ENCODE peak calls at places on chromosomes 7 and 10, in seven cellular contexts. One of them, this sample, is unnamed.
A peak's percentile ranks its signal among the peaks of the same experiment; 100 is the strongest.

GRCh38 chr10:104344219-104344618 is 6.0 kb upstream of the ITPRIP start:
- DNase-seq in T-cell: no peak
- DNase-seq in dorsolateral prefrontal cortex: no peak
- DNase-seq in brain microvascular endothelial cell: no peak
- DNase-seq in activated T-helper 2 cell treated with anti-CD3 and anti-CD28 coated beads, Interferon-gamma antibody, Interleukin-2, Interleukin-4, amounts not matched to agents 10 μg/mL and 5 μg/mL and 100 μg/mL, durations not matched to agents 14 hours and 24 hours and 36 hours: no peak
- DNase-seq in putamen: no peak
- DNase-seq in stimulated activated CD8-positive, alpha-beta memory T cell treated with anti-CD3 and anti-CD28 coated beads, Interleukin-15, amount 100 ng/mL, for 1 hour: no peak
- DNase-seq in this sample: no peak

GRCh38 chr10:48462482-48463020 is 142.3 kb downstream of the ARHGAP22 start:
- DNase-seq in T-cell: no peak
- DNase-seq in dorsolateral prefrontal cortex: peak; percentile 17
- DNase-seq in brain microvascular endothelial cell: no peak
- DNase-seq in activated T-helper 2 cell treated with anti-CD3 and anti-CD28 coated beads, Interferon-gamma antibody, Interleukin-2, Interleukin-4, amounts not matched to agents 10 μg/mL and 5 μg/mL and 100 μg/mL, durations not matched to agents 14 hours and 24 hours and 36 hours: no peak
- DNase-seq in putamen: no peak
- DNase-seq in stimulated activated CD8-positive, alpha-beta memory T cell treated with anti-CD3 and anti-CD28 coated beads, Interleukin-15, amount 100 ng/mL, for 1 hour: no peak
- DNase-seq in this sample: no peak

GRCh38 chr7:23093111-23093510 is 12.5 kb upstream of the KLHL7 start:
- DNase-seq in T-cell: no peak
- DNase-seq in dorsolateral prefrontal cortex: no peak
- DNase-seq in brain microvascular endothelial cell: no peak
- DNase-seq in activated T-helper 2 cell treated with anti-CD3 and anti-CD28 coated beads, Interferon-gamma antibody, Interleukin-2, Interleukin-4, amounts not matched to agents 10 μg/mL and 5 μg/mL and 100 μg/mL, durations not matched to agents 14 hours and 24 hours and 36 hours: no peak
- DNase-seq in putamen: no peak
- DNase-seq in stimulated activated CD8-positive, alpha-beta memory T cell treated with anti-CD3 and anti-CD28 coated beads, Interleukin-15, amount 100 ng/mL, for 1 hour: no peak
- DNase-seq in this sample: no peak

GRCh38 chr7:29297194-29297890 is 102.8 kb downstream of the CHN2 start:
- DNase-seq in T-cell: no peak
- DNase-seq in dorsolateral prefrontal cortex: no peak
- DNase-seq in brain microvascular endothelial cell: no peak
- DNase-seq in activated T-helper 2 cell treated with anti-CD3 and anti-CD28 coated beads, Interferon-gamma antibody, Interleukin-2, Interleukin-4, amounts not matched to agents 10 μg/mL and 5 μg/mL and 100 μg/mL, durations not matched to agents 14 hours and 24 hours and 36 hours: no peak
- DNase-seq in putamen: no peak
- DNase-seq in stimulated activated CD8-positive, alpha-beta memory T cell treated with anti-CD3 and anti-CD28 coated beads, Interleukin-15, amount 100 ng/mL, for 1 hour: no peak
- DNase-seq in this sample: peak; percentile 82

GRCh38 chr7:34087892-34088891 is 182.9 kb downstream of the BMPER start:
- DNase-seq in T-cell: no peak
- DNase-seq in dorsolateral prefrontal cortex: no peak
- DNase-seq in brain microvascular endothelial cell: peak; percentile 49
- DNase-seq in activated T-helper 2 cell treated with anti-CD3 and anti-CD28 coated beads, Interferon-gamma antibody, Interleukin-2, Interleukin-4, amounts not matched to agents 10 μg/mL and 5 μg/mL and 100 μg/mL, durations not matched to agents 14 hours and 24 hours and 36 hours: no peak
- DNase-seq in putamen: no peak
- DNase-seq in stimulated activated CD8-positive, alpha-beta memory T cell treated with anti-CD3 and anti-CD28 coated beads, Interleukin-15, amount 100 ng/mL, for 1 hour: no peak
- DNase-seq in this sample: peak; percentile 77

GRCh38 chr7:36157506-36158320 is 4.7 kb downstream of the EEPD1 start:
- DNase-seq in T-cell: no peak
- DNase-seq in dorsolateral prefrontal cortex: no peak
- DNase-seq in brain microvascular endothelial cell: no peak
- DNase-seq in activated T-helper 2 cell treated with anti-CD3 and anti-CD28 coated beads, Interferon-gamma antibody, Interleukin-2, Interleukin-4, amounts not matched to agents 10 μg/mL and 5 μg/mL and 100 μg/mL, durations not matched to agents 14 hours and 24 hours and 36 hours: no peak
- DNase-seq in putamen: no peak
- DNase-seq in stimulated activated CD8-positive, alpha-beta memory T cell treated with anti-CD3 and anti-CD28 coated beads, Interleukin-15, amount 100 ng/mL, for 1 hour: no peak
- DNase-seq in this sample: no peak

GRCh38 chr10:78335371-78335690 is 301.7 kb downstream of the RPS24 start:
- DNase-seq in T-cell: no peak
- DNase-seq in dorsolateral prefrontal cortex: no peak
- DNase-seq in brain microvascular endothelial cell: no peak
- DNase-seq in activated T-helper 2 cell treated with anti-CD3 and anti-CD28 coated beads, Interferon-gamma antibody, Interleukin-2, Interleukin-4, amounts not matched to agents 10 μg/mL and 5 μg/mL and 100 μg/mL, durations not matched to agents 14 hours and 24 hours and 36 hours: no peak
- DNase-seq in putamen: no peak
- DNase-seq in stimulated activated CD8-positive, alpha-beta memory T cell treated with anti-CD3 and anti-CD28 coated beads, Interleukin-15, amount 100 ng/mL, for 1 hour: no peak
- DNase-seq in this sample: no peak

GRCh38 chr7:149874644-149875028 is 867 bp downstream of the ATP6V0E2 start:
- DNase-seq in T-cell: no peak
- DNase-seq in dorsolateral prefrontal cortex: no peak
- DNase-seq in brain microvascular endothelial cell: no peak
- DNase-seq in activated T-helper 2 cell treated with anti-CD3 and anti-CD28 coated beads, Interferon-gamma antibody, Interleukin-2, Interleukin-4, amounts not matched to agents 10 μg/mL and 5 μg/mL and 100 μg/mL, durations not matched to agents 14 hours and 24 hours and 36 hours: no peak
- DNase-seq in putamen: no peak
- DNase-seq in stimulated activated CD8-positive, alpha-beta memory T cell treated with anti-CD3 and anti-CD28 coated beads, Interleukin-15, amount 100 ng/mL, for 1 hour: no peak
- DNase-seq in this sample: no peak

GRCh38 chr7:18978108-18978495 is 139.3 kb downstream of the TWIST1 start:
- DNase-seq in T-cell: no peak
- DNase-seq in dorsolateral prefrontal cortex: no peak
- DNase-seq in brain microvascular endothelial cell: peak; percentile 80
- DNase-seq in activated T-helper 2 cell treated with anti-CD3 and anti-CD28 coated beads, Interferon-gamma antibody, Interleukin-2, Interleukin-4, amounts not matched to agents 10 μg/mL and 5 μg/mL and 100 μg/mL, durations not matched to agents 14 hours and 24 hours and 36 hours: no peak
- DNase-seq in putamen: no peak
- DNase-seq in stimulated activated CD8-positive, alpha-beta memory T cell treated with anti-CD3 and anti-CD28 coated beads, Interleukin-15, amount 100 ng/mL, for 1 hour: no peak
- DNase-seq in this sample: peak; percentile 95

GRCh38 chr7:112448891-112449290 is 1.4 kb upstream of the IFRD1 start:
- DNase-seq in T-cell: no peak
- DNase-seq in dorsolateral prefrontal cortex: no peak
- DNase-seq in brain microvascular endothelial cell: no peak
- DNase-seq in activated T-helper 2 cell treated with anti-CD3 and anti-CD28 coated beads, Interferon-gamma antibody, Interleukin-2, Interleukin-4, amounts not matched to agents 10 μg/mL and 5 μg/mL and 100 μg/mL, durations not matched to agents 14 hours and 24 hours and 36 hours: no peak
- DNase-seq in putamen: no peak
- DNase-seq in stimulated activated CD8-positive, alpha-beta memory T cell treated with anti-CD3 and anti-CD28 coated beads, Interleukin-15, amount 100 ng/mL, for 1 hour: no peak
- DNase-seq in this sample: no peak

GRCh38 chr7:42471573-42472174 is 234.7 kb upstream of the GLI3 start:
- DNase-seq in T-cell: no peak
- DNase-seq in dorsolateral prefrontal cortex: no peak
- DNase-seq in brain microvascular endothelial cell: no peak
- DNase-seq in activated T-helper 2 cell treated with anti-CD3 and anti-CD28 coated beads, Interferon-gamma antibody, Interleukin-2, Interleukin-4, amounts not matched to agents 10 μg/mL and 5 μg/mL and 100 μg/mL, durations not matched to agents 14 hours and 24 hours and 36 hours: no peak
- DNase-seq in putamen: no peak
- DNase-seq in stimulated activated CD8-positive, alpha-beta memory T cell treated with anti-CD3 and anti-CD28 coated beads, Interleukin-15, amount 100 ng/mL, for 1 hour: no peak
- DNase-seq in this sample: no peak

GRCh38 chr7:34091330-34091917 is 186.1 kb downstream of the BMPER start:
- DNase-seq in T-cell: no peak
- DNase-seq in dorsolateral prefrontal cortex: no peak
- DNase-seq in brain microvascular endothelial cell: peak; percentile 74
- DNase-seq in activated T-helper 2 cell treated with anti-CD3 and anti-CD28 coated beads, Interferon-gamma antibody, Interleukin-2, Interleukin-4, amounts not matched to agents 10 μg/mL and 5 μg/mL and 100 μg/mL, durations not matched to agents 14 hours and 24 hours and 36 hours: no peak
- DNase-seq in putamen: no peak
- DNase-seq in stimulated activated CD8-positive, alpha-beta memory T cell treated with anti-CD3 and anti-CD28 coated beads, Interleukin-15, amount 100 ng/mL, for 1 hour: no peak
- DNase-seq in this sample: peak; percentile 71

GRCh38 chr10:99562631-99563030 is 29.9 kb downstream of the NKX2-3 start:
- DNase-seq in T-cell: no peak
- DNase-seq in dorsolateral prefrontal cortex: no peak
- DNase-seq in brain microvascular endothelial cell: no peak
- DNase-seq in activated T-helper 2 cell treated with anti-CD3 and anti-CD28 coated beads, Interferon-gamma antibody, Interleukin-2, Interleukin-4, amounts not matched to agents 10 μg/mL and 5 μg/mL and 100 μg/mL, durations not matched to agents 14 hours and 24 hours and 36 hours: no peak
- DNase-seq in putamen: no peak
- DNase-seq in stimulated activated CD8-positive, alpha-beta memory T cell treated with anti-CD3 and anti-CD28 coated beads, Interleukin-15, amount 100 ng/mL, for 1 hour: no peak
- DNase-seq in this sample: no peak

GRCh38 chr7:146185844-146186243 is 69.2 kb downstream of the CNTNAP2 start:
- DNase-seq in T-cell: no peak
- DNase-seq in dorsolateral prefrontal cortex: no peak
- DNase-seq in brain microvascular endothelial cell: no peak
- DNase-seq in activated T-helper 2 cell treated with anti-CD3 and anti-CD28 coated beads, Interferon-gamma antibody, Interleukin-2, Interleukin-4, amounts not matched to agents 10 μg/mL and 5 μg/mL and 100 μg/mL, durations not matched to agents 14 hours and 24 hours and 36 hours: no peak
- DNase-seq in putamen: no peak
- DNase-seq in stimulated activated CD8-positive, alpha-beta memory T cell treated with anti-CD3 and anti-CD28 coated beads, Interleukin-15, amount 100 ng/mL, for 1 hour: no peak
- DNase-seq in this sample: no peak

GRCh38 chr10:129848571-129849451 is 115.3 kb downstream of the EBF3 start:
- DNase-seq in T-cell: no peak
- DNase-seq in dorsolateral prefrontal cortex: no peak
- DNase-seq in brain microvascular endothelial cell: no peak
- DNase-seq in activated T-helper 2 cell treated with anti-CD3 and anti-CD28 coated beads, Interferon-gamma antibody, Interleukin-2, Interleukin-4, amounts not matched to agents 10 μg/mL and 5 μg/mL and 100 μg/mL, durations not matched to agents 14 hours and 24 hours and 36 hours: no peak
- DNase-seq in putamen: no peak
- DNase-seq in stimulated activated CD8-positive, alpha-beta memory T cell treated with anti-CD3 and anti-CD28 coated beads, Interleukin-15, amount 100 ng/mL, for 1 hour: no peak
- DNase-seq in this sample: no peak

GRCh38 chr7:152543801-152544200 is 108.0 kb upstream of the KMT2C start:
- DNase-seq in T-cell: no peak
- DNase-seq in dorsolateral prefrontal cortex: no peak
- DNase-seq in brain microvascular endothelial cell: no peak
- DNase-seq in activated T-helper 2 cell treated with anti-CD3 and anti-CD28 coated beads, Interferon-gamma antibody, Interleukin-2, Interleukin-4, amounts not matched to agents 10 μg/mL and 5 μg/mL and 100 μg/mL, durations not matched to agents 14 hours and 24 hours and 36 hours: no peak
- DNase-seq in putamen: no peak
- DNase-seq in stimulated activated CD8-positive, alpha-beta memory T cell treated with anti-CD3 and anti-CD28 coated beads, Interleukin-15, amount 100 ng/mL, for 1 hour: no peak
- DNase-seq in this sample: no peak

GRCh38 chr7:40199076-40199802 is 64.4 kb downstream of the SUGCT start:
- DNase-seq in T-cell: no peak
- DNase-seq in dorsolateral prefrontal cortex: no peak
- DNase-seq in brain microvascular endothelial cell: peak; percentile 77
- DNase-seq in activated T-helper 2 cell treated with anti-CD3 and anti-CD28 coated beads, Interferon-gamma antibody, Interleukin-2, Interleukin-4, amounts not matched to agents 10 μg/mL and 5 μg/mL and 100 μg/mL, durations not matched to agents 14 hours and 24 hours and 36 hours: no peak
- DNase-seq in putamen: no peak
- DNase-seq in stimulated activated CD8-positive, alpha-beta memory T cell treated with anti-CD3 and anti-CD28 coated beads, Interleukin-15, amount 100 ng/mL, for 1 hour: no peak
- DNase-seq in this sample: peak; percentile 52

GRCh38 chr10:13674645-13675588 is 88.2 kb downstream of the PRPF18 start:
- DNase-seq in T-cell: no peak
- DNase-seq in dorsolateral prefrontal cortex: no peak
- DNase-seq in brain microvascular endothelial cell: no peak
- DNase-seq in activated T-helper 2 cell treated with anti-CD3 and anti-CD28 coated beads, Interferon-gamma antibody, Interleukin-2, Interleukin-4, amounts not matched to agents 10 μg/mL and 5 μg/mL and 100 μg/mL, durations not matched to agents 14 hours and 24 hours and 36 hours: no peak
- DNase-seq in putamen: no peak
- DNase-seq in stimulated activated CD8-positive, alpha-beta memory T cell treated with anti-CD3 and anti-CD28 coated beads, Interleukin-15, amount 100 ng/mL, for 1 hour: no peak
- DNase-seq in this sample: no peak

GRCh38 chr7:30548762-30549344 is 44.2 kb upstream of the GGCT start:
- DNase-seq in T-cell: no peak
- DNase-seq in dorsolateral prefrontal cortex: peak; percentile 53
- DNase-seq in brain microvascular endothelial cell: peak; percentile 70
- DNase-seq in activated T-helper 2 cell treated with anti-CD3 and anti-CD28 coated beads, Interferon-gamma antibody, Interleukin-2, Interleukin-4, amounts not matched to agents 10 μg/mL and 5 μg/mL and 100 μg/mL, durations not matched to agents 14 hours and 24 hours and 36 hours: no peak
- DNase-seq in putamen: peak; percentile 83
- DNase-seq in stimulated activated CD8-positive, alpha-beta memory T cell treated with anti-CD3 and anti-CD28 coated beads, Interleukin-15, amount 100 ng/mL, for 1 hour: no peak
- DNase-seq in this sample: peak; percentile 90

GRCh38 chr10:121289800-121290199 is 308.4 kb downstream of the FGFR2 start:
- DNase-seq in T-cell: no peak
- DNase-seq in dorsolateral prefrontal cortex: no peak
- DNase-seq in brain microvascular endothelial cell: no peak
- DNase-seq in activated T-helper 2 cell treated with anti-CD3 and anti-CD28 coated beads, Interferon-gamma antibody, Interleukin-2, Interleukin-4, amounts not matched to agents 10 μg/mL and 5 μg/mL and 100 μg/mL, durations not matched to agents 14 hours and 24 hours and 36 hours: no peak
- DNase-seq in putamen: no peak
- DNase-seq in stimulated activated CD8-positive, alpha-beta memory T cell treated with anti-CD3 and anti-CD28 coated beads, Interleukin-15, amount 100 ng/mL, for 1 hour: no peak
- DNase-seq in this sample: no peak

GRCh38 chr10:82768040-82768439 is 893.0 kb downstream of the NRG3 start:
- DNase-seq in T-cell: no peak
- DNase-seq in dorsolateral prefrontal cortex: no peak
- DNase-seq in brain microvascular endothelial cell: no peak
- DNase-seq in activated T-helper 2 cell treated with anti-CD3 and anti-CD28 coated beads, Interferon-gamma antibody, Interleukin-2, Interleukin-4, amounts not matched to agents 10 μg/mL and 5 μg/mL and 100 μg/mL, durations not matched to agents 14 hours and 24 hours and 36 hours: no peak
- DNase-seq in putamen: no peak
- DNase-seq in stimulated activated CD8-positive, alpha-beta memory T cell treated with anti-CD3 and anti-CD28 coated beads, Interleukin-15, amount 100 ng/mL, for 1 hour: no peak
- DNase-seq in this sample: no peak

GRCh38 chr7:66957595-66958290 is 36.7 kb downstream of the TMEM248 start:
- DNase-seq in T-cell: no peak
- DNase-seq in dorsolateral prefrontal cortex: no peak
- DNase-seq in brain microvascular endothelial cell: peak; percentile 15
- DNase-seq in activated T-helper 2 cell treated with anti-CD3 and anti-CD28 coated beads, Interferon-gamma antibody, Interleukin-2, Interleukin-4, amounts not matched to agents 10 μg/mL and 5 μg/mL and 100 μg/mL, durations not matched to agents 14 hours and 24 hours and 36 hours: no peak
- DNase-seq in putamen: no peak
- DNase-seq in stimulated activated CD8-positive, alpha-beta memory T cell treated with anti-CD3 and anti-CD28 coated beads, Interleukin-15, amount 100 ng/mL, for 1 hour: no peak
- DNase-seq in this sample: no peak

GRCh38 chr10:8873310-8873709 is 818.8 kb downstream of the GATA3 start:
- DNase-seq in T-cell: no peak
- DNase-seq in dorsolateral prefrontal cortex: no peak
- DNase-seq in brain microvascular endothelial cell: no peak
- DNase-seq in activated T-helper 2 cell treated with anti-CD3 and anti-CD28 coated beads, Interferon-gamma antibody, Interleukin-2, Interleukin-4, amounts not matched to agents 10 μg/mL and 5 μg/mL and 100 μg/mL, durations not matched to agents 14 hours and 24 hours and 36 hours: no peak
- DNase-seq in putamen: peak; percentile 7
- DNase-seq in stimulated activated CD8-positive, alpha-beta memory T cell treated with anti-CD3 and anti-CD28 coated beads, Interleukin-15, amount 100 ng/mL, for 1 hour: no peak
- DNase-seq in this sample: peak; percentile 37